ENCODE peak calls at places on chromosomes 2 and 18, in six cellular contexts. One of them, this sample, is unnamed.

GRCh38 chr2:102664439-102665042 is 45.2 kb downstream of the SLC9A2 start:
- DNase-seq in fibroblast of mammary gland: peak; percentile 59
- DNase-seq in fibroblast of villous mesenchyme: no peak
- DNase-seq in adrenal gland: no peak
- DNase-seq in psoas muscle: no peak
- DNase-seq in left ventricle myocardium inferior: no peak
- DNase-seq in this sample: peak; percentile 5

GRCh38 chr2:121446647-121447241 is 83.9 kb upstream of the RNU4ATAC start:
- DNase-seq in fibroblast of mammary gland: no peak
- DNase-seq in fibroblast of villous mesenchyme: no peak
- DNase-seq in adrenal gland: no peak
- DNase-seq in psoas muscle: no peak
- DNase-seq in left ventricle myocardium inferior: no peak
- DNase-seq in this sample: no peak

GRCh38 chr2:2600466-2600865 is 269.4 kb upstream of the MYT1L start:
- DNase-seq in fibroblast of mammary gland: no peak
- DNase-seq in fibroblast of villous mesenchyme: no peak
- DNase-seq in adrenal gland: no peak
- DNase-seq in psoas muscle: no peak
- DNase-seq in left ventricle myocardium inferior: no peak
- DNase-seq in this sample: no peak

GRCh38 chr2:47056875-47057731 is 98.0 kb downstream of the STPG4 start:
- DNase-seq in fibroblast of mammary gland: peak; percentile 85
- DNase-seq in fibroblast of villous mesenchyme: peak; percentile 76
- DNase-seq in adrenal gland: no peak
- DNase-seq in psoas muscle: peak; percentile 73
- DNase-seq in left ventricle myocardium inferior: peak; percentile 66
- DNase-seq in this sample: peak; percentile 78

GRCh38 chr2:190121971-190122370 is 59.4 kb upstream of the MSTN start:
- DNase-seq in fibroblast of mammary gland: peak; percentile 44
- DNase-seq in fibroblast of villous mesenchyme: peak; percentile 27
- DNase-seq in adrenal gland: no peak
- DNase-seq in psoas muscle: no peak
- DNase-seq in left ventricle myocardium inferior: no peak
- DNase-seq in this sample: peak; percentile 43

GRCh38 chr2:9693138-9693520 is 62.3 kb upstream of the YWHAQ start:
- DNase-seq in fibroblast of mammary gland: peak; percentile 85
- DNase-seq in fibroblast of villous mesenchyme: peak; percentile 55
- DNase-seq in adrenal gland: no peak
- DNase-seq in psoas muscle: peak; percentile 92
- DNase-seq in left ventricle myocardium inferior: peak; percentile 48
- DNase-seq in this sample: peak; percentile 72

GRCh38 chr18:427005-427404 is 73.5 kb downstream of the COLEC12 start:
- DNase-seq in fibroblast of mammary gland: peak; percentile 96
- DNase-seq in fibroblast of villous mesenchyme: peak; percentile 67
- DNase-seq in adrenal gland: peak; percentile 66
- DNase-seq in psoas muscle: no peak
- DNase-seq in left ventricle myocardium inferior: no peak
- DNase-seq in this sample: peak; percentile 50

GRCh38 chr2:33526132-33526531 is 49.7 kb downstream of the RASGRP3 start:
- DNase-seq in fibroblast of mammary gland: peak; percentile 55
- DNase-seq in fibroblast of villous mesenchyme: peak; percentile 37
- DNase-seq in adrenal gland: no peak
- DNase-seq in psoas muscle: no peak
- DNase-seq in left ventricle myocardium inferior: no peak
- DNase-seq in this sample: peak; percentile 31

GRCh38 chr2:216341151-216341550 is 31.1 kb downstream of the MARCHF4 start:
- DNase-seq in fibroblast of mammary gland: peak; percentile 69
- DNase-seq in fibroblast of villous mesenchyme: no peak
- DNase-seq in adrenal gland: no peak
- DNase-seq in psoas muscle: no peak
- DNase-seq in left ventricle myocardium inferior: peak; percentile 31
- DNase-seq in this sample: no peak

GRCh38 chr2:12261993-12262680 is 454.6 kb upstream of the TRIB2 start:
- DNase-seq in fibroblast of mammary gland: peak; percentile 60
- DNase-seq in fibroblast of villous mesenchyme: no peak
- DNase-seq in adrenal gland: no peak
- DNase-seq in psoas muscle: no peak
- DNase-seq in left ventricle myocardium inferior: no peak
- DNase-seq in this sample: peak; percentile 6

GRCh38 chr18:7457276-7457675 is 109.8 kb upstream of the PTPRM start:
- DNase-seq in fibroblast of mammary gland: no peak
- DNase-seq in fibroblast of villous mesenchyme: no peak
- DNase-seq in adrenal gland: no peak
- DNase-seq in psoas muscle: no peak
- DNase-seq in left ventricle myocardium inferior: no peak
- DNase-seq in this sample: no peak

GRCh38 chr18:56532176-56532840 is 106.1 kb downstream of the TXNL1 start:
- DNase-seq in fibroblast of mammary gland: peak; percentile 74
- DNase-seq in fibroblast of villous mesenchyme: no peak
- DNase-seq in adrenal gland: no peak
- DNase-seq in psoas muscle: no peak
- DNase-seq in left ventricle myocardium inferior: no peak
- DNase-seq in this sample: peak; percentile 51

GRCh38 chr2:148867079-148867769 is 7.8 kb upstream of the KIF5C start:
- DNase-seq in fibroblast of mammary gland: no peak
- DNase-seq in fibroblast of villous mesenchyme: no peak
- DNase-seq in adrenal gland: no peak
- DNase-seq in psoas muscle: no peak
- DNase-seq in left ventricle myocardium inferior: no peak
- DNase-seq in this sample: no peak

GRCh38 chr2:227499971-227500630 is 28.1 kb downstream of the AGFG1 start:
- DNase-seq in fibroblast of mammary gland: no peak
- DNase-seq in fibroblast of villous mesenchyme: no peak
- DNase-seq in adrenal gland: no peak
- DNase-seq in psoas muscle: no peak
- DNase-seq in left ventricle myocardium inferior: no peak
- DNase-seq in this sample: no peak

GRCh38 chr2:7225848-7226247 is 308.6 kb downstream of the RNF144A start:
- DNase-seq in fibroblast of mammary gland: no peak
- DNase-seq in fibroblast of villous mesenchyme: no peak
- DNase-seq in adrenal gland: no peak
- DNase-seq in psoas muscle: no peak
- DNase-seq in left ventricle myocardium inferior: no peak
- DNase-seq in this sample: no peak

GRCh38 chr18:62085766-62086165 is 101.1 kb downstream of the PIGN start:
- DNase-seq in fibroblast of mammary gland: peak; percentile 0
- DNase-seq in fibroblast of villous mesenchyme: no peak
- DNase-seq in adrenal gland: no peak
- DNase-seq in psoas muscle: no peak
- DNase-seq in left ventricle myocardium inferior: no peak
- DNase-seq in this sample: no peak

GRCh38 chr2:42036940-42037339 is 10.9 kb upstream of the PKDCC start:
- DNase-seq in fibroblast of mammary gland: no peak
- DNase-seq in fibroblast of villous mesenchyme: no peak
- DNase-seq in adrenal gland: no peak
- DNase-seq in psoas muscle: no peak
- DNase-seq in left ventricle myocardium inferior: no peak
- DNase-seq in this sample: no peak

GRCh38 chr2:12828932-12829331 is 112.2 kb downstream of the TRIB2 start:
- DNase-seq in fibroblast of mammary gland: no peak
- DNase-seq in fibroblast of villous mesenchyme: no peak
- DNase-seq in adrenal gland: no peak
- DNase-seq in psoas muscle: no peak
- DNase-seq in left ventricle myocardium inferior: no peak
- DNase-seq in this sample: no peak

GRCh38 chr2:60884795-60885194 is 3.4 kb downstream of the REL start:
- DNase-seq in fibroblast of mammary gland: peak; percentile 66
- DNase-seq in fibroblast of villous mesenchyme: no peak
- DNase-seq in adrenal gland: no peak
- DNase-seq in psoas muscle: no peak
- DNase-seq in left ventricle myocardium inferior: no peak
- DNase-seq in this sample: peak; percentile 26
- H3K4me3 ChIP-seq in fibroblast of mammary gland: no peak overlapping the region
- H3K4me3 ChIP-seq in fibroblast of villous mesenchyme: no peak overlapping the region
- H3K4me3 ChIP-seq in adrenal gland: no peak overlapping the region
- H3K4me3 ChIP-seq in psoas muscle: peak overlapping the region; percentile 85
- H3K4me3 ChIP-seq in left ventricle myocardium inferior: peak overlapping the region; percentile 94
- H3K4me3 ChIP-seq in this sample: no peak overlapping the region

DNA sequence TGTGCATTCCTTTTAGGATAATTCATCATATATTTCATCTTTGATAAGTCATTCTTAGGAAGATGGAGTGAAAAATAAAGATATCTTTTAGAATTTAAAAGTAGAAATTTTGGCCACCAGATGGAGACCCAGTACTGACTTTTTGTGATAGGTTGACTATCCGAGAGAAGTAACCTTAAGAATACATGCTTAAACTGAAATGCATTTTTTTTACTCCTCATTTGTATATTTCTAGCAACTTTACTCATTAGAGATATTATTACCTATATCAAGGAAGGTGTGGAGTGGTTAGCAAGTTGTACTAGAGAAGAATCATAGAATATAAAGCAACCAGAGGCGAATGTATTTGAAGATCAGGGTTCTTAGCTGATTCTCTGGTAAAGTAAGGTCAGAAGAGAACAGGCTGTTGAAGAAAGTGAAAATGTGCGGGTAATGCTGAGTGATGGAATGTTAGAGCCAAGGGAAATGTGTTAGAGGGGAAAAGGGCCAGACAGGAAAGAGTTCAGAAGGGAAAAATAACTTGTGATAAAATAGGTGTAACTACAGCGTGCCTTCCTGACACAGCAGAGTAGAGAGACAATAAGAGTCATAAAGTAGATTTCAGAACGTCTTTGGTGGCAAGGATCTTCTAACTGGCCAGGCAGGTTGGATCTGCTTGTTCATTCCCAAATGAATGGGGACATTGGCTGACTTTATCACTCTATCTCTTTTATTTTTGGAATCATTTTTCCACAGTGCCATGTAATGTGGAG is 52.3 kb downstream of the TDRD15 start:
- DNase-seq in fibroblast of mammary gland: no peak
- DNase-seq in fibroblast of villous mesenchyme: peak; percentile 8
- DNase-seq in adrenal gland: no peak
- DNase-seq in psoas muscle: no peak
- DNase-seq in left ventricle myocardium inferior: no peak
- DNase-seq in this sample: peak; percentile 0
- TF ChIP-seq CTCF in fibroblast of mammary gland: no peak
- TF ChIP-seq CTCF in fibroblast of villous mesenchyme: peak; percentile 7
- TF ChIP-seq CTCF in adrenal gland: peak; percentile 53
- TF ChIP-seq CTCF in psoas muscle: peak; percentile 28
- TF ChIP-seq CTCF in left ventricle myocardium inferior: peak; percentile 61
- TF ChIP-seq CTCF in this sample: no peak

DNA sequence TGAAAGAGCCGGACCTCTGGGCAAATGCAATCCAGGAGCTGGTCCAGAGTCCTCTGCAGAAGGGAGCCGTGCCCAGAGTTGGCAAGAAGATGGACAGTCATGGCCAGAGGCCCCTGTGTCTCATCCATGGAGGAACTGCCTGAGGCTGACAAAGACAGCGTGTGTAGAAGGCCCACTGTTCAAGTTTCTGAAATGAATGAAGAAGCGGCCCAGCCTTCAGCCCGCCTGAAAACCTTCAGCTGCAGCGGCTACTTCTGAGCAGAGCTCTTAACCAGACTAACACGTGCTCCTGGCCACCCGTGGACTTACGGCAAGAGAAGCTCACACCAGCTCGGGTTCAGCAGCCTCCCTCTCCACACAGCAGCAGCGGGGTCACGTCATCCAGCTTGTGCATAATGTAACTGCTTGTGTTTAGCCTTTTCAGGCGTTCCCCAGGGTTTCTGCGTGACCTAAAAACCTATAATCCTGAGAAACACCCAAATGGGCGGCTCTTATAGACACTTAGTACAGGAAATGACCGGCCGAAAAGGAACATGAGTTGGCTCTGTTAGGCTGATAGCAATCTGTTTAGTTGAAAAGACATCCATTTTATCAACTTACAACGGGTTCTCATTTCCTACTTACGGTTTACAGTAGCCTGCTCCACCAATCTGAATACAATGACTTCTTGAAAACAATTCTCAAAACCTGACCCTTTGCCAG is at the start of gene FAM124B:
- DNase-seq in fibroblast of mammary gland: peak; percentile 57
- DNase-seq in fibroblast of villous mesenchyme: peak; percentile 99
- DNase-seq in adrenal gland: peak; percentile 63
- DNase-seq in psoas muscle: peak; percentile 80
- DNase-seq in left ventricle myocardium inferior: peak; percentile 64
- DNase-seq in this sample: peak; percentile 88
- H3K4me3 ChIP-seq in fibroblast of mammary gland: no peak within 1 kb of the TSS
- H3K4me3 ChIP-seq in fibroblast of villous mesenchyme: no peak within 1 kb of the TSS
- H3K4me3 ChIP-seq in adrenal gland: no peak within 1 kb of the TSS
- H3K4me3 ChIP-seq in psoas muscle: peak within 1 kb of the TSS; percentile 54
- H3K4me3 ChIP-seq in left ventricle myocardium inferior: peak within 1 kb of the TSS; percentile 66
- H3K4me3 ChIP-seq in this sample: no peak within 1 kb of the TSS

GRCh38 chr2:1489486-1489885 is 76.2 kb downstream of the TPO start:
- DNase-seq in fibroblast of mammary gland: no peak
- DNase-seq in fibroblast of villous mesenchyme: no peak
- DNase-seq in adrenal gland: peak; percentile 27
- DNase-seq in psoas muscle: no peak
- DNase-seq in left ventricle myocardium inferior: no peak
- DNase-seq in this sample: no peak
- TF ChIP-seq CTCF in fibroblast of mammary gland: no peak
- TF ChIP-seq CTCF in fibroblast of villous mesenchyme: no peak
- TF ChIP-seq CTCF in adrenal gland: no peak
- TF ChIP-seq CTCF in psoas muscle: no peak
- TF ChIP-seq CTCF in left ventricle myocardium inferior: no peak
- TF ChIP-seq CTCF in this sample: no peak